ENCODE peak calls at places on chromosomes 11 and 22, in nine cellular contexts. One of them, this sample, is unnamed.
A peak's percentile ranks its signal among the peaks of the same experiment; 100 is the strongest.

GRCh38 chr11:130454495-130455262 is 6.2 kb downstream of the ADAMTS15 start:
- DNase-seq in activated CD4-positive, CD25-positive, alpha-beta regulatory T cell treated with anti-CD3 and anti-CD28 coated beads, Interleukin-2, amount 50 U/mL, for 16 hours: no peak
- DNase-seq in stimulated activated CD8-positive, alpha-beta memory T cell treated with anti-CD3 and anti-CD28 coated beads, Interleukin-15, amount 100 ng/mL, for 24 hours: no peak
- DNase-seq in AG09319: no peak
- DNase-seq in activated CD4-positive, alpha-beta T cell treated with anti-CD3 and anti-CD28 coated beads, Interleukin-2, amount 50 U/mL, for 4 hours: no peak
- DNase-seq in fibroblast of lung: peak; percentile 71
- DNase-seq in endothelial cell: no peak
- DNase-seq in NCI-H2171: peak; percentile 7
- DNase-seq in EL: no peak
- DNase-seq in this sample: no peak

GRCh38 chr11:116576523-116576922 is 196.3 kb downstream of the BUD13 start:
- DNase-seq in activated CD4-positive, CD25-positive, alpha-beta regulatory T cell treated with anti-CD3 and anti-CD28 coated beads, Interleukin-2, amount 50 U/mL, for 16 hours: no peak
- DNase-seq in stimulated activated CD8-positive, alpha-beta memory T cell treated with anti-CD3 and anti-CD28 coated beads, Interleukin-15, amount 100 ng/mL, for 24 hours: no peak
- DNase-seq in AG09319: no peak
- DNase-seq in activated CD4-positive, alpha-beta T cell treated with anti-CD3 and anti-CD28 coated beads, Interleukin-2, amount 50 U/mL, for 4 hours: no peak
- DNase-seq in fibroblast of lung: no peak
- DNase-seq in endothelial cell: no peak
- DNase-seq in NCI-H2171: no peak
- DNase-seq in EL: peak; percentile 8
- DNase-seq in this sample: no peak

GRCh38 chr11:12642040-12642439 is 32.2 kb upstream of the TEAD1 start:
- DNase-seq in activated CD4-positive, CD25-positive, alpha-beta regulatory T cell treated with anti-CD3 and anti-CD28 coated beads, Interleukin-2, amount 50 U/mL, for 16 hours: no peak
- DNase-seq in stimulated activated CD8-positive, alpha-beta memory T cell treated with anti-CD3 and anti-CD28 coated beads, Interleukin-15, amount 100 ng/mL, for 24 hours: no peak
- DNase-seq in AG09319: no peak
- DNase-seq in activated CD4-positive, alpha-beta T cell treated with anti-CD3 and anti-CD28 coated beads, Interleukin-2, amount 50 U/mL, for 4 hours: no peak
- DNase-seq in fibroblast of lung: peak; percentile 28
- DNase-seq in endothelial cell: no peak
- DNase-seq in NCI-H2171: no peak
- DNase-seq in EL: peak; percentile 29
- DNase-seq in this sample: no peak

GRCh38 chr11:10272132-10272531 is 21.9 kb downstream of the SBF2 start:
- DNase-seq in activated CD4-positive, CD25-positive, alpha-beta regulatory T cell treated with anti-CD3 and anti-CD28 coated beads, Interleukin-2, amount 50 U/mL, for 16 hours: no peak
- DNase-seq in stimulated activated CD8-positive, alpha-beta memory T cell treated with anti-CD3 and anti-CD28 coated beads, Interleukin-15, amount 100 ng/mL, for 24 hours: no peak
- DNase-seq in AG09319: no peak
- DNase-seq in activated CD4-positive, alpha-beta T cell treated with anti-CD3 and anti-CD28 coated beads, Interleukin-2, amount 50 U/mL, for 4 hours: no peak
- DNase-seq in fibroblast of lung: peak; percentile 12
- DNase-seq in endothelial cell: no peak
- DNase-seq in NCI-H2171: no peak
- DNase-seq in EL: no peak
- DNase-seq in this sample: no peak

GRCh38 chr11:105588001-105588400 is 21.9 kb upstream of the GRIA4 start:
- DNase-seq in activated CD4-positive, CD25-positive, alpha-beta regulatory T cell treated with anti-CD3 and anti-CD28 coated beads, Interleukin-2, amount 50 U/mL, for 16 hours: no peak
- DNase-seq in stimulated activated CD8-positive, alpha-beta memory T cell treated with anti-CD3 and anti-CD28 coated beads, Interleukin-15, amount 100 ng/mL, for 24 hours: no peak
- DNase-seq in AG09319: no peak
- DNase-seq in activated CD4-positive, alpha-beta T cell treated with anti-CD3 and anti-CD28 coated beads, Interleukin-2, amount 50 U/mL, for 4 hours: no peak
- DNase-seq in fibroblast of lung: peak; percentile 66
- DNase-seq in endothelial cell: no peak
- DNase-seq in NCI-H2171: no peak
- DNase-seq in EL: peak; percentile 66
- DNase-seq in this sample: no peak

GRCh38 chr11:9831122-9831521 is 167.2 kb downstream of the SWAP70 start:
- DNase-seq in activated CD4-positive, CD25-positive, alpha-beta regulatory T cell treated with anti-CD3 and anti-CD28 coated beads, Interleukin-2, amount 50 U/mL, for 16 hours: no peak
- DNase-seq in stimulated activated CD8-positive, alpha-beta memory T cell treated with anti-CD3 and anti-CD28 coated beads, Interleukin-15, amount 100 ng/mL, for 24 hours: no peak
- DNase-seq in AG09319: no peak
- DNase-seq in activated CD4-positive, alpha-beta T cell treated with anti-CD3 and anti-CD28 coated beads, Interleukin-2, amount 50 U/mL, for 4 hours: no peak
- DNase-seq in fibroblast of lung: no peak
- DNase-seq in endothelial cell: no peak
- DNase-seq in NCI-H2171: peak; percentile 53
- DNase-seq in EL: no peak
- DNase-seq in this sample: no peak

GRCh38 chr22:46549971-46550641 is 12.7 kb upstream of the CELSR1 start:
- DNase-seq in activated CD4-positive, CD25-positive, alpha-beta regulatory T cell treated with anti-CD3 and anti-CD28 coated beads, Interleukin-2, amount 50 U/mL, for 16 hours: no peak
- DNase-seq in stimulated activated CD8-positive, alpha-beta memory T cell treated with anti-CD3 and anti-CD28 coated beads, Interleukin-15, amount 100 ng/mL, for 24 hours: no peak
- DNase-seq in AG09319: no peak
- DNase-seq in activated CD4-positive, alpha-beta T cell treated with anti-CD3 and anti-CD28 coated beads, Interleukin-2, amount 50 U/mL, for 4 hours: no peak
- DNase-seq in fibroblast of lung: no peak
- DNase-seq in endothelial cell: no peak
- DNase-seq in NCI-H2171: no peak
- DNase-seq in EL: no peak
- DNase-seq in this sample: no peak

GRCh38 chr11:26112190-26112715 is 219.7 kb upstream of the ANO3 start:
- DNase-seq in activated CD4-positive, CD25-positive, alpha-beta regulatory T cell treated with anti-CD3 and anti-CD28 coated beads, Interleukin-2, amount 50 U/mL, for 16 hours: no peak
- DNase-seq in stimulated activated CD8-positive, alpha-beta memory T cell treated with anti-CD3 and anti-CD28 coated beads, Interleukin-15, amount 100 ng/mL, for 24 hours: no peak
- DNase-seq in AG09319: no peak
- DNase-seq in activated CD4-positive, alpha-beta T cell treated with anti-CD3 and anti-CD28 coated beads, Interleukin-2, amount 50 U/mL, for 4 hours: no peak
- DNase-seq in fibroblast of lung: no peak
- DNase-seq in endothelial cell: no peak
- DNase-seq in NCI-H2171: no peak
- DNase-seq in EL: no peak
- DNase-seq in this sample: no peak

GRCh38 chr11:65448074-65448417 is 25.4 kb downstream of the NEAT1 start:
- DNase-seq in activated CD4-positive, CD25-positive, alpha-beta regulatory T cell treated with anti-CD3 and anti-CD28 coated beads, Interleukin-2, amount 50 U/mL, for 16 hours: no peak
- DNase-seq in stimulated activated CD8-positive, alpha-beta memory T cell treated with anti-CD3 and anti-CD28 coated beads, Interleukin-15, amount 100 ng/mL, for 24 hours: no peak
- DNase-seq in AG09319: no peak
- DNase-seq in activated CD4-positive, alpha-beta T cell treated with anti-CD3 and anti-CD28 coated beads, Interleukin-2, amount 50 U/mL, for 4 hours: no peak
- DNase-seq in fibroblast of lung: peak; percentile 44
- DNase-seq in endothelial cell: no peak
- DNase-seq in NCI-H2171: no peak
- DNase-seq in EL: peak; percentile 8
- DNase-seq in this sample: no peak

GRCh38 chr11:118485273-118485672 is 42.0 kb upstream of the TTC36 start:
- DNase-seq in activated CD4-positive, CD25-positive, alpha-beta regulatory T cell treated with anti-CD3 and anti-CD28 coated beads, Interleukin-2, amount 50 U/mL, for 16 hours: no peak
- DNase-seq in stimulated activated CD8-positive, alpha-beta memory T cell treated with anti-CD3 and anti-CD28 coated beads, Interleukin-15, amount 100 ng/mL, for 24 hours: no peak
- DNase-seq in AG09319: no peak
- DNase-seq in activated CD4-positive, alpha-beta T cell treated with anti-CD3 and anti-CD28 coated beads, Interleukin-2, amount 50 U/mL, for 4 hours: no peak
- DNase-seq in fibroblast of lung: no peak
- DNase-seq in endothelial cell: no peak
- DNase-seq in NCI-H2171: no peak
- DNase-seq in EL: no peak
- DNase-seq in this sample: no peak